ENCODE peak calls at places on chromosomes 16 and 17, in four cellular contexts. One of them, this sample, is unnamed. For H3K9me3, the result is how much of the 10 kb centered on the place peaks cover.

GRCh38 chr17:4959261-4959965 is 8.2 kb downstream of the SPAG7 start:
- DNase-seq in Peyer's patch: peak
- DNase-seq in transverse colon: no peak
- DNase-seq in hepatocyte: no peak
- DNase-seq in this sample: no peak

GRCh38 chr17:81926451-81927144 is 937 bp downstream of the MAFG start:
- DNase-seq in Peyer's patch: peak
- DNase-seq in transverse colon: peak
- DNase-seq in hepatocyte: peak
- DNase-seq in this sample: peak

GRCh38 chr16:50742521-50743150 is 750 bp downstream of the CYLD start:
- DNase-seq in Peyer's patch: peak
- DNase-seq in transverse colon: peak
- DNase-seq in hepatocyte: peak
- DNase-seq in this sample: peak

GRCh38 chr17:42279776-42280630 is 3.8 kb upstream of the STAT5B start:
- DNase-seq in Peyer's patch: peak
- DNase-seq in transverse colon: no peak
- DNase-seq in hepatocyte: no peak
- DNase-seq in this sample: peak

GRCh38 chr17:8087075-8087941 is at the start of gene ALOX12B:
- DNase-seq in Peyer's patch: no peak
- DNase-seq in transverse colon: no peak
- DNase-seq in hepatocyte: no peak
- DNase-seq in this sample: no peak

GRCh38 chr17:77628035-77628434 is 330.5 kb upstream of the TNRC6C start:
- DNase-seq in Peyer's patch: no peak
- DNase-seq in transverse colon: no peak
- DNase-seq in hepatocyte: no peak
- DNase-seq in this sample: no peak

GRCh38 chr17:78391051-78391431 is 12.6 kb downstream of the PGS1 start:
- DNase-seq in Peyer's patch: no peak
- DNase-seq in transverse colon: no peak
- DNase-seq in hepatocyte: no peak
- DNase-seq in this sample: no peak

GRCh38 chr17:67800495-67800928 is 24.8 kb upstream of the BPTF start:
- DNase-seq in Peyer's patch: peak
- DNase-seq in transverse colon: peak
- DNase-seq in hepatocyte: peak
- DNase-seq in this sample: peak

GRCh38 chr16:22402191-22402590 is 27.8 kb upstream of the CDR2 start:
- DNase-seq in Peyer's patch: no peak
- DNase-seq in transverse colon: no peak
- DNase-seq in hepatocyte: no peak
- DNase-seq in this sample: no peak

GRCh38 chr17:34764716-34765115 is 185.3 kb downstream of the TMEM132E start:
- DNase-seq in Peyer's patch: no peak
- DNase-seq in transverse colon: no peak
- DNase-seq in hepatocyte: no peak
- DNase-seq in this sample: no peak

GRCh38 chr17:76119409-76120371 is 16.1 kb upstream of the EXOC7 start:
- DNase-seq in Peyer's patch: no peak
- DNase-seq in transverse colon: no peak
- DNase-seq in hepatocyte: no peak
- DNase-seq in this sample: no peak

GRCh38 chr17:49996495-49997255 is 1.7 kb upstream of the DLX3 start:
- DNase-seq in Peyer's patch: peak
- DNase-seq in transverse colon: peak
- DNase-seq in hepatocyte: peak
- DNase-seq in this sample: peak

GRCh38 chr17:16909887-16910286 is 62.0 kb downstream of the TNFRSF13B start:
- DNase-seq in Peyer's patch: peak
- DNase-seq in transverse colon: no peak
- DNase-seq in hepatocyte: no peak
- DNase-seq in this sample: no peak

GRCh38 chr16:80174416-80174815 is 366.4 kb upstream of the DYNLRB2 start:
- DNase-seq in Peyer's patch: no peak
- DNase-seq in transverse colon: no peak
- DNase-seq in hepatocyte: peak
- DNase-seq in this sample: no peak

GRCh38 chr17:58369214-58370031 is 17.4 kb upstream of the SUPT4H1 start:
- DNase-seq in Peyer's patch: peak
- DNase-seq in transverse colon: no peak
- DNase-seq in hepatocyte: peak
- DNase-seq in this sample: no peak

GRCh38 chr17:72222971-72223370 is 102.2 kb downstream of the SOX9 start:
- DNase-seq in Peyer's patch: no peak
- DNase-seq in transverse colon: no peak
- DNase-seq in hepatocyte: peak
- DNase-seq in this sample: no peak

GRCh38 chr16:15946257-15947044 is 3.0 kb upstream of the ABCC1 start:
- DNase-seq in Peyer's patch: no peak
- DNase-seq in transverse colon: no peak
- DNase-seq in hepatocyte: peak
- DNase-seq in this sample: no peak

GRCh38 chr16:2487903-2488531 is 13.1 kb downstream of the TBC1D24 start:
- DNase-seq in Peyer's patch: no peak
- DNase-seq in transverse colon: no peak
- DNase-seq in hepatocyte: no peak
- DNase-seq in this sample: no peak

GRCh38 chr17:36703860-36704266 is 102.5 kb downstream of the MRM1 start:
- DNase-seq in Peyer's patch: no peak
- DNase-seq in transverse colon: peak
- DNase-seq in hepatocyte: peak
- DNase-seq in this sample: peak

GRCh38 chr17:79838541-79839274 is 532 bp downstream of the CBX4 start:
- DNase-seq in Peyer's patch: peak
- DNase-seq in transverse colon: peak
- DNase-seq in hepatocyte: peak
- DNase-seq in this sample: peak

GRCh38 chr16:73060216-73060615 is 12.3 kb upstream of the ZFHX3 start:
- DNase-seq in Peyer's patch: peak
- DNase-seq in transverse colon: no peak
- DNase-seq in hepatocyte: no peak
- DNase-seq in this sample: no peak

GRCh38 chr17:546456-546855 is 168.2 kb downstream of the VPS53 start:
- DNase-seq in Peyer's patch: no peak
- DNase-seq in transverse colon: no peak
- DNase-seq in hepatocyte: no peak
- DNase-seq in this sample: no peak

GRCh38 chr17:46977348-46977747 is 1.7 kb downstream of the RPRML start:
- DNase-seq in Peyer's patch: no peak
- DNase-seq in transverse colon: peak
- DNase-seq in hepatocyte: peak
- DNase-seq in this sample: no peak
- TF ChIP-seq CTCF in Peyer's patch: peak
- TF ChIP-seq CTCF in transverse colon: no peak
- TF ChIP-seq CTCF in hepatocyte: peak
- TF ChIP-seq CTCF in this sample: no peak

GRCh38 chr17:45580914-45581313 is 90.4 kb upstream of the PLEKHM1 start:
- DNase-seq in Peyer's patch: no peak
- DNase-seq in transverse colon: no peak
- DNase-seq in hepatocyte: no peak
- DNase-seq in this sample: no peak

GRCh38 chr17:45579529-45580495 is 89.3 kb upstream of the PLEKHM1 start:
- DNase-seq in Peyer's patch: no peak
- DNase-seq in transverse colon: peak
- DNase-seq in hepatocyte: peak
- DNase-seq in this sample: no peak

GRCh38 chr17:45577571-45578279 is 87.2 kb upstream of the PLEKHM1 start:
- DNase-seq in Peyer's patch: no peak
- DNase-seq in transverse colon: no peak
- DNase-seq in hepatocyte: no peak
- DNase-seq in this sample: no peak

GRCh38 chr17:45581860-45582259 is 91.3 kb upstream of the PLEKHM1 start:
- DNase-seq in Peyer's patch: no peak
- DNase-seq in transverse colon: no peak
- DNase-seq in hepatocyte: no peak
- DNase-seq in this sample: no peak

GRCh38 chr17:45578516-45579455 is 88.3 kb upstream of the PLEKHM1 start:
- DNase-seq in Peyer's patch: no peak
- DNase-seq in transverse colon: no peak
- DNase-seq in hepatocyte: peak
- DNase-seq in this sample: no peak
- H3K9me3 ChIP-seq in Peyer's patch: under half
- H3K9me3 ChIP-seq in transverse colon: under half
- H3K9me3 ChIP-seq in hepatocyte: under half
- H3K9me3 ChIP-seq in this sample: under half

GRCh38 chr16:53510704-53511070 is 7.7 kb upstream of the AKTIP start:
- DNase-seq in Peyer's patch: no peak
- DNase-seq in transverse colon: no peak
- DNase-seq in hepatocyte: no peak
- DNase-seq in this sample: no peak
- TF ChIP-seq CTCF in Peyer's patch: no peak
- TF ChIP-seq CTCF in transverse colon: no peak
- TF ChIP-seq CTCF in hepatocyte: no peak
- TF ChIP-seq CTCF in this sample: peak

GRCh38 chr17:22671110-22671509 is 978.8 kb downstream of the KCNJ18 start:
- DNase-seq in Peyer's patch: no peak
- DNase-seq in transverse colon: no peak
- DNase-seq in hepatocyte: no peak
- DNase-seq in this sample: no peak
- H3K9me3 ChIP-seq in Peyer's patch: under half
- H3K9me3 ChIP-seq in transverse colon: under half
- H3K9me3 ChIP-seq in hepatocyte: under half
- H3K9me3 ChIP-seq in this sample: under half

GRCh38 chr16:89383095-89384003 is 107.0 kb downstream of the ANKRD11 start:
- DNase-seq in Peyer's patch: peak
- DNase-seq in transverse colon: peak
- DNase-seq in hepatocyte: peak
- DNase-seq in this sample: no peak
- TF ChIP-seq CTCF in Peyer's patch: no peak
- TF ChIP-seq CTCF in transverse colon: no peak
- TF ChIP-seq CTCF in hepatocyte: peak
- TF ChIP-seq CTCF in this sample: no peak

DNA sequence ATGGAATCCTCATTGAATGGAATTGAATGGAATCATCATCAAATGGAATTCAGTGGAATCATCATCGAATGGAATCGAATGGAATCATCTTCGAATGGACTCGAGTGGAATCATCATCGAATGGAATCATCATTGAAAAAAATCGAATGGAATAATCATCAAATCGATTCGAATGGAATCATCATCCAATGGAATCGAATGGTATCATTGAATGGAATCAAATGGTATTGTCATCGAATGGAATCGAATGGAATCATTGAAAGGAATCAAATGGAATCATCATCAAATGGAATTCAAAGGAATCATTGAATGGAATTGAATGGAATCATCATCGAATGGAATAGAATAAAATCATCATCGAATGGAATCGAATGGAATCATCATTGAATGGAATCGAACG is 619.3 kb downstream of the TP53TG3F start:
- DNase-seq in Peyer's patch: no peak
- DNase-seq in transverse colon: no peak
- DNase-seq in hepatocyte: no peak
- DNase-seq in this sample: no peak
- H3K9me3 ChIP-seq in Peyer's patch: under half
- H3K9me3 ChIP-seq in transverse colon: under half
- H3K9me3 ChIP-seq in hepatocyte: under half
- H3K9me3 ChIP-seq in this sample: under half

GRCh38 chr16:28826141-28826540 is 3.3 kb downstream of the ATXN2L start:
- DNase-seq in Peyer's patch: no peak
- DNase-seq in transverse colon: no peak
- DNase-seq in hepatocyte: no peak
- DNase-seq in this sample: no peak
- TF ChIP-seq CTCF in Peyer's patch: no peak
- TF ChIP-seq CTCF in transverse colon: no peak
- TF ChIP-seq CTCF in hepatocyte: no peak
- TF ChIP-seq CTCF in this sample: no peak

GRCh38 chr16:4801051-4801961 is 1.1 kb downstream of the ROGDI start:
- DNase-seq in Peyer's patch: no peak
- DNase-seq in transverse colon: peak
- DNase-seq in hepatocyte: no peak
- DNase-seq in this sample: no peak
- H3K9me3 ChIP-seq in Peyer's patch: under half
- H3K9me3 ChIP-seq in transverse colon: under half
- H3K9me3 ChIP-seq in hepatocyte: under half
- H3K9me3 ChIP-seq in this sample: under half

GRCh38 chr17:45451131-45451530 is 18.5 kb upstream of the ARHGAP27 start:
- DNase-seq in Peyer's patch: no peak
- DNase-seq in transverse colon: no peak
- DNase-seq in hepatocyte: no peak
- DNase-seq in this sample: no peak
- TF ChIP-seq CTCF in Peyer's patch: no peak
- TF ChIP-seq CTCF in transverse colon: no peak
- TF ChIP-seq CTCF in hepatocyte: no peak
- TF ChIP-seq CTCF in this sample: no peak